ENCODE peak calls at places on chromosomes 13 and 19, in four cellular contexts. A is IMR-90; J is CD8-positive, alpha-beta T cell; H is CD4-positive, alpha-beta memory T cell. Y is an unnamed sample.

GRCh38 chr19:31119951-31120690 is 229.1 kb downstream of the TSHZ3 start:
- DNase-seq in A (no peak), J (no peak), H (no peak), Y (peak)

GRCh38 chr19:55668603-55669348 is 6.2 kb upstream of the EPN1 start:
- DNase-seq in A (no peak), J (no peak), H (no peak), Y (no peak)

GRCh38 chr19:45879055-45879454 is 6.9 kb downstream of the IRF2BP1 start:
- DNase-seq in A (no peak), J (no peak), H (no peak), Y (no peak)

GRCh38 chr13:113991191-113991669 is 17.4 kb upstream of the C13orf46 start:
- DNase-seq in A (no peak), J (no peak), H (no peak), Y (no peak)

GRCh38 chr13:113650731-113651148 is 7.3 kb downstream of the ATP4B start:
- DNase-seq in A (no peak), J (no peak), H (no peak), Y (no peak)

GRCh38 chr13:45225370-45225769 is 24.5 kb upstream of the KCTD4 start:
- DNase-seq in A (no peak), J (no peak), H (no peak), Y (no peak)

GRCh38 chr13:45231722-45232121 is 30.9 kb upstream of the KCTD4 start:
- DNase-seq in A (peak), J (no peak), H (no peak), Y (no peak)

GRCh38 chr13:113026391-113026910 is 57.4 kb downstream of the MCF2L start:
- DNase-seq in A (no peak), J (no peak), H (no peak), Y (no peak)

GRCh38 chr13:99995104-99995502 is 13.5 kb downstream of the ZIC2 start:
- DNase-seq in A (no peak), J (no peak), H (no peak), Y (no peak)

GRCh38 chr19:42563352-42564210 is 31.1 kb downstream of the CEACAM8 start:
- DNase-seq in A (peak), J (no peak), H (no peak), Y (no peak)

GRCh38 chr13:23626730-23627129 is 56.5 kb downstream of the TNFRSF19 start:
- DNase-seq in A (no peak), J (no peak), H (no peak), Y (no peak)
- H3K27ac ChIP-seq in A (no peak), J (no peak), H (no peak), Y (no peak)

DNA sequence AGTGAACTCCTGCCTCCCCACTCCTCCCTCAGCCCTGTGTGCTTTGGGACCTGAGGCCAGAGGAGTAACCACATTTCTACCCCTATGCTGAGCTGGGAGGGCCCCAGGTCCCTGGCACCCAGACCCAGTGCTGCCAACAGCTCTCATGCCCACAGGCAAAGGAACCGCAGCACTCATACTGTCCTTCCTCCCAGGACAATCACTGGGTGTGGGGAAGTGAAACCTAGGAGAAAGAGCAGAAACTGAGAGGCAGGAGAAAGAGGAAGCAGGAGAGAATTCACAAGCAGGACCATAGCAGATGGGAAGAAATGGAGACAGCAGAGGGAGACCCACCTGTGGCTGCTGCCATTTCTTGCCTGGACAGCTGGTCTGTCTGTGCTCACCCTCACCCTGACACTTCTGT is 18.8 kb downstream of the CCDC97 start:
- DNase-seq in A (no peak), J (no peak), H (no peak), Y (no peak)
- H3K27ac ChIP-seq in A (no peak), J (peak), H (peak), Y (peak)

GRCh38 chr19:19384486-19384885 is 21.0 kb upstream of the GATAD2A start:
- DNase-seq in A (no peak), J (no peak), H (no peak), Y (no peak)
- H3K27ac ChIP-seq in A (no peak), J (no peak), H (no peak), Y (peak)

GRCh38 chr19:41218615-41219507 is at the start of gene AXL:
- DNase-seq in A (peak), J (no peak), H (no peak), Y (peak)

GRCh38 chr19:41217741-41218140 is 1.3 kb upstream of the AXL start:
- DNase-seq in A (no peak), J (no peak), H (no peak), Y (no peak)

GRCh38 chr19:41221514-41222205 is 2.6 kb downstream of the AXL start:
- DNase-seq in A (no peak), J (no peak), H (no peak), Y (no peak)

GRCh38 chr19:41219924-41220567 is 1.0 kb downstream of the AXL start:
- DNase-seq in A (peak), J (no peak), H (no peak), Y (no peak)

GRCh38 chr19:41218249-41218614 is 791 bp upstream of the AXL start:
- DNase-seq in A (no peak), J (no peak), H (no peak), Y (no peak)
- H3K27ac ChIP-seq in A (peak), J (no peak), H (no peak), Y (peak)

GRCh38 chr19:3456925-3457530 is 23.3 kb downstream of the SMIM24 start:
- DNase-seq in A (no peak), J (no peak), H (no peak), Y (no peak)
- H3K27ac ChIP-seq in A (no peak), J (no peak), H (no peak), Y (peak)